ENCODE peak calls at places on chromosome 5, in nine cellular contexts. E is right atrium auricular region; U is pancreas; Z is K562; I is H1; A is PC-3; Y is CD8-positive, alpha-beta T cell; V is lung; T is neural progenitor cell. K is an unnamed sample. For H3K9me3 and H3K4me1, the result is how much of the 10 kb centered on the place peaks cover.

GRCh38 chr5:41115281-41115680 is 44.1 kb upstream of the MROH2B start:
- DNase-seq in E (no peak), I (no peak), Y (no peak), A (peak), Z (no peak), T (no peak), V (no peak), U (no peak), K (no peak)

GRCh38 chr5:65928341-65928752 is 2.0 kb downstream of the ERBIN start:
- DNase-seq in I (no peak), A (no peak), T (no peak), Z (no peak), E (no peak), U (no peak), Y (no peak), V (no peak), K (no peak)

GRCh38 chr5:31809037-31809910 is 170.3 kb downstream of the PDZD2 start:
- DNase-seq in U (no peak), T (peak), A (peak), Y (no peak), I (peak), Z (peak), E (peak), V (peak), K (no peak)

GRCh38 chr5:148090780-148091221 is 27.0 kb downstream of the SPINK5 start:
- DNase-seq in E (no peak), U (no peak), A (peak), Y (no peak), T (no peak), V (no peak), I (no peak), Z (no peak), K (no peak)

GRCh38 chr5:157558089-157558595 is 17.4 kb downstream of the ADAM19 start:
- DNase-seq in E (no peak), U (no peak), Z (no peak), I (no peak), Y (no peak), A (peak), V (no peak), T (no peak), K (no peak)

GRCh38 chr5:103646698-103647614 is 84.4 kb upstream of the NUDT12 start:
- DNase-seq in Y (no peak), U (no peak), A (no peak), I (peak), V (no peak), T (peak), E (no peak), Z (no peak), K (no peak)

GRCh38 chr5:86878250-86878649 is 260.5 kb downstream of the COX7C start:
- DNase-seq in Y (no peak), I (no peak), A (no peak), T (no peak), V (no peak), Z (no peak), E (no peak), U (no peak), K (no peak)

GRCh38 chr5:72397836-72398235 is 77.7 kb downstream of the PTCD2 start:
- DNase-seq in E (no peak), U (no peak), V (no peak), T (no peak), I (no peak), Z (no peak), Y (no peak), A (no peak), K (no peak)

GRCh38 chr5:93785475-93785874 is 44.1 kb upstream of the POU5F2 start:
- DNase-seq in V (no peak), U (no peak), A (no peak), E (no peak), Z (no peak), Y (no peak), I (no peak), T (no peak), K (no peak)

GRCh38 chr5:17258429-17258828 is 41.0 kb downstream of the BASP1 start:
- DNase-seq in I (no peak), Y (no peak), A (peak), T (no peak), Z (no peak), E (no peak), U (no peak), V (no peak), K (no peak)
- H3K9me3 ChIP-seq in I (under half), Y (under half), A (under half), T (under half), Z (under half), E (under half), U (under half), V (under half), K (under half)

DNA sequence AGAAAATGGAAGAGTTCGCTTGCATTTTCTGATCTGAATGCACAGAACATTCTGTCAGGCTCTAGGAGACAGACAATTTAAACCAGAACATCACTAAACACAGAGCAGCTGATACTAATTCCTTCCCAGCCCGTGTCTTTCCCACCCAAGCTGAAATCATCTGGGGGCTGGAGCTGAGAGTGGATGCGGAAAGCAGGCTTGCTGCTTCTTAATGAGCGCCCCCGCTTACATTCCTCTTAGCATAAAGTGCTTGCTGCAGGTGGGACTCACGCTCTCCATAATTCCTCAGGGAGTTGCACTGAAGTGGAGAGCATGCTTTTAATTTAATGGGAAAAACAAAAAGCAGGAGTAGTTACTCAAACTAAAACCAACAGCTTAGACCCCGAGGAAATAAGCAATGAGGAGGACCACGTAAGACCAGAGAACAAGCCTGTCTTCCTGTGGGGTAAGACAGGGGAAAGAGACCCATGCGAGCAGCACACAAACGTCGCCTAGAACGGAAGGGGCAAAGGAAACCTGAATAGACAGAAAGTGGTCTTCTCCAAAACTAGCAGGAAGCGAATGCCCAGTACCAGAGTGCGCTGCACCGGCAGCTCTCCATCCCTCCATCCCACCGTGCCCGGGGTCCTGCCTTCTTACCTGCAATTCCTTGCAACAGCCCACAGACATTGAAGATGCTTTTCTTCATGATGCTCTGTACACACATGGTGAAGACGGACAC is 139.3 kb downstream of the LHFPL2 start:
- DNase-seq in U (no peak), T (no peak), Z (no peak), A (no peak), Y (peak), I (no peak), E (no peak), V (no peak), K (no peak)
- H3K4me3 ChIP-seq in U (peak), T (no peak), Z (peak), A (peak), Y (peak), I (no peak), E (peak), V (peak), K (peak)

GRCh38 chr5:17257705-17258273 is 40.4 kb downstream of the BASP1 start:
- DNase-seq in Z (no peak), T (peak), U (no peak), Y (no peak), A (peak), E (no peak), V (no peak), I (no peak), K (no peak)
- H3K4me1 ChIP-seq in Z (under half), T (under half), U (under half), Y (under half), A (half or more), E (under half), V (under half), I (under half), K (under half)

GRCh38 chr5:74233571-74233970 is 407.0 kb downstream of the ENC1 start:
- DNase-seq in E (no peak), Z (no peak), U (no peak), I (no peak), A (peak), Y (no peak), T (no peak), V (no peak), K (no peak)
- H3K9me3 ChIP-seq in E (under half), Z (under half), U (under half), I (under half), A (under half), Y (under half), T (under half), V (under half), K (under half)

GRCh38 chr5:140794594-140795258 is at the start of gene PCDHA2:
- DNase-seq in U (no peak), Z (no peak), V (no peak), T (peak), I (peak), A (no peak), Y (no peak), E (no peak), K (no peak)
- H3K4me3 ChIP-seq in U (no peak), Z (no peak), V (no peak), T (peak), I (peak), A (no peak), Y (no peak), E (no peak), K (no peak)

DNA sequence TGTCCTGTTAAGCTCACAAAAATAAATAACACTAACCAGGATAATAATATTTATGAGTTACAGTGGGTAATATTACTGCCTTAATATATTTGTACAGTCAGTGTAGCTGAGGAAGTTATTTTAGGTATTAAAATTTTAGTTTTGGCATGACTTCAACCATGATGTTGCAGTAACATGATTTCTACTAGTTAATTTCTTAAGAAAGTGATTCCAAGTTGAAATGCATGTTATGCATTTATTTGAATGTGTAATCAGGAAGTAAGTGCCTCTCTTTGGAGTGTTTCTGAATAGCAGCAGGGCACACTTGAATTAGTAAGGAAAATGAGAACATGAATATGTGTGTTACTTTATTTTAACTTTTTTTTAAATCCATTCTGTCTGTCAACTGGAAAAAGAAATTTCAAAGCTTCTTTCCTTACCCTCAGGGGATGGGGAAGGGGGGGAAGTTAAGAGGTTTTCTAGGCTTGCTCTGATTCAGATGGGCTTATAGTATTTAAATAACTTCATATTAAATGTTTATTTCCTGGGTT is 40.3 kb downstream of the CTNNA1 start:
- DNase-seq in V (no peak), A (no peak), Y (no peak), E (no peak), I (no peak), U (no peak), Z (no peak), T (no peak), K (no peak)
- H3K4me1 ChIP-seq in V (under half), A (under half), Y (under half), E (under half), I (under half), U (under half), Z (under half), T (under half), K (under half)

DNA sequence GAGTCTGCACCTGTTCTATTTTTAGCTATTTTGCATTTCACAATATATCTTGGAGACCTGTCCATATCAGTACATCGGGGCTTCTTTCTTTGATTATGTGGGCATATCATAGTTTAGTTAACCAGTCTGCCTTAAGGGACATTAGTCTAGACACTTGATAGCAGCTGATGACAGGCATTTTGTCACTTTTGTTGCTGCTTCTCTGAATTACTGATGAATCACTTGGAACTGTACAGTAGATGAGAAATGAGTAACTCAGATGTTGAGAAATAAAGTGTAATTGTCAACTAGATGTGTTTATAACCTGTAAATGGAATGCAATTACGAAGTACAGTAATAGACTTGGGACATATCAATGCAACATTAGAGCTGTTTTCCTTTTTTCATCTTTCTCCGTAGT is 7.1 kb downstream of the ZFP2 start:
- DNase-seq in I (no peak), Z (no peak), T (no peak), Y (no peak), V (no peak), U (no peak), A (no peak), E (no peak), K (no peak)
- H3K9me3 ChIP-seq in I (under half), Z (under half), T (under half), Y (under half), V (under half), U (under half), A (under half), E (under half), K (under half)

DNA sequence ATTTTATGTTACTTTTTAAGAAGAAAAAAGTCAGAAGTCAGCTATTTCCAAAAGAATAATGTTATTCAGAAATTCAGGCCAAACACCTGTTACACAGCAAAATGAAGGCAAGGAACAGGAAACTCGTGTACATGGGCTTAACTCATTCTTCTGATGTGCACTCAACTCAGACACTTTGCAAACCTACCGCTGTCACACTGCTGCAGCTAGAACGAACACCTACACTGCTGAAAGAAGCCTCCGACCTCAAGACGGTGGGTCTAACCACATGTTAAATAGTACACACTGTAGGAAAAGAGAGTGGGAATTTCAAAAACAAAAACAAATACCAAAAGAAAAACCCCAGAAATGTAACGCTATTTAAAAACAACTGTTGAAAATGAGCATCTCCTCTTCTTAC is 384.5 kb downstream of the IRX1 start:
- DNase-seq in E (no peak), A (no peak), T (no peak), U (no peak), V (no peak), Y (no peak), Z (no peak), I (no peak), K (no peak)
- H3K4me3 ChIP-seq in E (no peak), A (no peak), T (no peak), U (no peak), V (no peak), Y (no peak), Z (no peak), I (no peak), K (no peak)

DNA sequence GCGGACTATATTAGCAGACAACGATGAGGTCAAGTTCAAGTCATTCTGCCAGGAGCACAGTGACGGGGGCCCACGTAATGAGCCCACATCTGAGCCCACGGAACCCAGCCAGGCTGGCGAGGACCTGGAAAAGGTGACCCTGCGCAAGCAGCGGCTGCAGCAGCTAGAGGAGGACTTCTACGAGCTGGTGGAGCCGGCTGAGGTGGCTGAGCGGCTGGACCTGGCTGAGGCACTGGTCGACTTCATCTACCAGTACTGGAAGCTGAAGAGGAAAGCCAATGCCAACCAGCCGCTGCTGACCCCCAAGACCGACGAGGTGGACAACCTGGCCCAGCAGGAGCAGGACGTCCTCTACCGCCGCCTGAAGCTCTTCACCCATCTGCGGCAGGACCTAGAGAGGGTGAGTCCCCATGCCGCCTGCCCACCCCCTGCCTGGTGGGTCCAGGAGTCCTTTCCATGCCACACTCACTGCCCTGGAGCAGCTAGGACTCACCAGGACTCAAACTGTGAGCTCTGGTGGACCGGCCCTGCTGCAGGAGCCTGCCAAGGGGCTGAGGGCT is 40.8 kb downstream of the JADE2 start:
- DNase-seq in E (no peak), I (no peak), T (no peak), V (no peak), Z (no peak), Y (no peak), U (no peak), A (no peak), K (no peak)
- H3K4me1 ChIP-seq in E (under half), I (under half), T (under half), V (under half), Z (under half), Y (under half), U (under half), A (under half), K (under half)

K was measured in esophagus squamous epithelium.